ENCODE peak calls at places on chromosomes 2 and 18, in five cellular contexts. A is CD8-positive, alpha-beta T cell; B is activated naive CD8-positive, alpha-beta T cell treated with anti-CD3 and anti-CD28 coated beads for 36 hours; N is neural crest cell; Y is spleen. J is an unnamed sample.

GRCh38 chr2:53969285-53970094 is 1.3 kb downstream of the PSME4 start:
- DNase-seq in A (no peak), B (no peak), N (no peak), Y (no peak), J (peak; percentile 12)

GRCh38 chr2:152505495-152505906 is 170.5 kb downstream of the FMNL2 start:
- DNase-seq in A (no peak), B (no peak), N (no peak), Y (no peak), J (no peak)

GRCh38 chr2:71281950-71282349 is 49.6 kb upstream of the ZNF638 start:
- DNase-seq in A (no peak), B (no peak), N (no peak), Y (no peak), J (no peak)

GRCh38 chr2:181660181-181660580 is 3.3 kb upstream of the CERKL start:
- DNase-seq in A (no peak), B (no peak), N (no peak), Y (no peak), J (no peak)

GRCh38 chr2:133774675-133775005 is 206.4 kb upstream of the NCKAP5 start:
- DNase-seq in A (no peak), B (no peak), N (no peak), Y (no peak), J (peak; percentile 79)

GRCh38 chr2:136058262-136058661 is 59.7 kb downstream of the CXCR4 start:
- DNase-seq in A (no peak), B (no peak), N (no peak), Y (no peak), J (no peak)

GRCh38 chr2:134736167-134736885 is 17.5 kb upstream of the TMEM163 start:
- DNase-seq in A (no peak), B (no peak), N (no peak), Y (no peak), J (no peak)

GRCh38 chr18:36454258-36454657 is 156.7 kb downstream of the FHOD3 start:
- DNase-seq in A (no peak), B (no peak), N (no peak), Y (no peak), J (no peak)

GRCh38 chr18:57951110-57951796 is 92.8 kb upstream of the NEDD4L start:
- DNase-seq in A (no peak), B (no peak), N (no peak), Y (no peak), J (no peak)

GRCh38 chr2:96108578-96109561 is 7.5 kb downstream of the ADRA2B start:
- DNase-seq in A (no peak), B (no peak), N (no peak), Y (peak; percentile 72), J (peak; percentile 83)

GRCh38 chr18:37965572-37965970 is 400.0 kb upstream of the CELF4 start:
- DNase-seq in A (no peak), B (no peak), N (no peak), Y (no peak), J (no peak)

GRCh38 chr2:108297436-108298141 is 8.9 kb downstream of the SULT1C2 start:
- DNase-seq in A (no peak), B (no peak), N (no peak), Y (no peak), J (no peak)

GRCh38 chr2:239932881-239933735 is 92.0 kb downstream of the NDUFA10 start:
- DNase-seq in A (no peak), B (no peak), N (no peak), Y (peak; percentile 47), J (no peak)

GRCh38 chr2:9668686-9669338 is 38.0 kb upstream of the YWHAQ start:
- DNase-seq in A (no peak), B (no peak), N (no peak), Y (no peak), J (no peak)

GRCh38 chr2:239278941-239279365 is 121.9 kb downstream of the HDAC4 start:
- DNase-seq in A (no peak), B (no peak), N (no peak), Y (peak; percentile 64), J (no peak)

GRCh38 chr2:71675296-71675695 is 221.9 kb downstream of the DYSF start:
- DNase-seq in A (no peak), B (no peak), N (no peak), Y (peak; percentile 58), J (no peak)

GRCh38 chr2:61350777-61351176 is 120.1 kb downstream of the USP34 start:
- DNase-seq in A (no peak), B (no peak), N (no peak), Y (no peak), J (no peak)

GRCh38 chr18:75544051-75544481 is 116.6 kb upstream of the SMIM21 start:
- DNase-seq in A (no peak), B (no peak), N (no peak), Y (no peak), J (no peak)

GRCh38 chr2:69509011-69509749 is 71.9 kb upstream of the NFU1 start:
- DNase-seq in A (no peak), B (no peak), N (no peak), Y (no peak), J (no peak)

GRCh38 chr2:85435220-85435958 is 16.9 kb downstream of the SH2D6 start:
- DNase-seq in A (no peak), B (no peak), N (no peak), Y (no peak), J (no peak)

GRCh38 chr2:12334289-12335003 is 382.3 kb upstream of the TRIB2 start:
- DNase-seq in A (no peak), B (no peak), N (no peak), Y (no peak), J (no peak)

GRCh38 chr2:72603481-72603880 is 222.4 kb downstream of the EXOC6B start:
- DNase-seq in A (no peak), B (no peak), N (no peak), Y (no peak), J (no peak)

GRCh38 chr2:100427627-100428258 is 10.3 kb upstream of the CHST10 start:
- DNase-seq in A (peak; percentile 52), B (peak; percentile 48), N (peak; percentile 35), Y (no peak), J (peak; percentile 83)

GRCh38 chr2:61380120-61380881 is 90.6 kb downstream of the USP34 start:
- DNase-seq in A (no peak), B (no peak), N (no peak), Y (no peak), J (no peak)

GRCh38 chr2:48448274-48449061 is 81.5 kb upstream of the STON1 start:
- DNase-seq in A (no peak), B (no peak), N (no peak), Y (no peak), J (no peak)

GRCh38 chr2:181077128-181077709 is 96.8 kb downstream of the UBE2E3 start:
- DNase-seq in A (no peak), B (no peak), N (peak; percentile 9), Y (no peak), J (peak; percentile 76)

GRCh38 chr2:170771049-170771937 is 1.1 kb downstream of the ERICH2 start:
- DNase-seq in A (no peak), B (peak; percentile 56), N (no peak), Y (peak; percentile 87), J (peak; percentile 21)

GRCh38 chr2:46490521-46491141 is 11.3 kb downstream of the TMEM247 start:
- DNase-seq in A (no peak), B (no peak), N (peak; percentile 42), Y (peak; percentile 86), J (peak; percentile 17)

GRCh38 chr2:179744341-179744740 is 117.1 kb downstream of the ZNF385B start:
- DNase-seq in A (no peak), B (no peak), N (no peak), Y (no peak), J (peak; percentile 53)

GRCh38 chr2:237904806-237905599 is 45.6 kb downstream of the RAMP1 start:
- DNase-seq in A (no peak), B (peak; percentile 30), N (no peak), Y (peak; percentile 77), J (no peak)

GRCh38 chr2:213265679-213266078 is 18.6 kb upstream of the SPAG16 start:
- DNase-seq in A (no peak), B (no peak), N (no peak), Y (no peak), J (no peak)

GRCh38 chr2:26816893-26817292 is 31.0 kb downstream of the CENPA start:
- DNase-seq in A (no peak), B (peak; percentile 16), N (no peak), Y (no peak), J (no peak)

GRCh38 chr2:2914252-2914651 is 463.4 kb downstream of the EIPR1 start:
- DNase-seq in A (no peak), B (no peak), N (no peak), Y (no peak), J (no peak)

GRCh38 chr2:231597014-231597611 is 4.4 kb downstream of the TEX44 start:
- DNase-seq in A (no peak), B (no peak), N (no peak), Y (no peak), J (peak; percentile 52)

GRCh38 chr2:241115361-241115760 is 13.3 kb upstream of the MTERF4 start:
- DNase-seq in A (no peak), B (no peak), N (no peak), Y (no peak), J (no peak)

GRCh38 chr2:179741317-179741716 is 120.1 kb downstream of the ZNF385B start:
- DNase-seq in A (no peak), B (no peak), N (no peak), Y (no peak), J (no peak)

GRCh38 chr2:173866858-173867620 is 98.1 kb downstream of the SP3 start:
- DNase-seq in A (no peak), B (no peak), N (no peak), Y (no peak), J (no peak)

GRCh38 chr18:3715223-3716080 is 265.5 kb downstream of the TGIF1 start:
- DNase-seq in A (no peak), B (no peak), N (no peak), Y (no peak), J (no peak)

GRCh38 chr2:200026838-200027237 is 71.5 kb downstream of the MAIP1 start:
- DNase-seq in A (no peak), B (no peak), N (no peak), Y (no peak), J (no peak)

J was measured in cerebellar cortex.